ENCODE peak calls at places on chromosomes 3 and 15, in eight cellular contexts. O is GM23338, H is neural progenitor cell, M is mammary epithelial cell, S is IMR-90, W is OCI-LY7, Y is PC-3, F is HCT116. Z is an unnamed sample.

GRCh38 chr3:120429921-120430361 is 20.9 kb downstream of the FSTL1 start:
- DNase-seq in O (no peak), H (no peak), F (no peak), W (no peak), M (no peak), S (peak; percentile 78), Y (no peak), Z (no peak)

GRCh38 chr3:38475716-38476115 is 20.4 kb upstream of the EXOG start:
- DNase-seq in O (no peak), W (no peak), H (no peak), Y (no peak), S (no peak), M (no peak), F (no peak), Z (no peak)

GRCh38 chr3:150242220-150242938 is 165.7 kb upstream of the TSC22D2 start:
- DNase-seq in F (no peak), O (peak; percentile 68), H (no peak), W (no peak), M (no peak), Y (peak; percentile 52), S (peak; percentile 88), Z (no peak)

GRCh38 chr3:108100906-108101305 is 10.1 kb upstream of the CD47 start:
- DNase-seq in F (no peak), M (no peak), H (no peak), S (no peak), O (no peak), Y (no peak), W (peak; percentile 90), Z (peak; percentile 83)

GRCh38 chr3:66572938-66573710 is 72.3 kb upstream of the LRIG1 start:
- DNase-seq in O (peak; percentile 95), H (peak; percentile 86), F (peak; percentile 40), Y (no peak), S (no peak), W (peak; percentile 64), M (no peak), Z (no peak)

GRCh38 chr3:130850044-130850797 is 43.7 kb upstream of the ATP2C1 start:
- DNase-seq in H (no peak), O (no peak), M (peak; percentile 98), F (no peak), Y (peak; percentile 31), W (no peak), S (peak; percentile 46), Z (peak; percentile 97)

GRCh38 chr3:40720863-40721262 is 196.1 kb downstream of the ZNF621 start:
- DNase-seq in M (no peak), Y (no peak), O (no peak), S (no peak), H (peak; percentile 48), W (no peak), F (no peak), Z (no peak)

GRCh38 chr15:50685976-50686467 is 575 bp downstream of the TRPM7 start:
- DNase-seq in Y (peak; percentile 37), O (peak; percentile 75), F (no peak), S (peak; percentile 47), M (peak; percentile 72), H (peak; percentile 83), W (peak; percentile 66), Z (peak; percentile 85)

GRCh38 chr15:52120488-52120887 is 7.9 kb upstream of the BCL2L10 start:
- DNase-seq in W (no peak), S (no peak), M (no peak), O (no peak), H (no peak), Y (no peak), F (no peak), Z (no peak)

GRCh38 chr3:108090066-108090700 is 648 bp downstream of the CD47 start:
- DNase-seq in H (peak; percentile 48), S (peak; percentile 43), O (peak; percentile 75), M (peak; percentile 62), F (no peak), W (peak; percentile 54), Y (peak; percentile 34), Z (peak; percentile 64)

GRCh38 chr15:31461375-31461774 is 134.7 kb downstream of the KLF13 start:
- DNase-seq in H (no peak), W (no peak), Y (no peak), S (no peak), F (no peak), O (no peak), M (no peak), Z (no peak)

GRCh38 chr3:127337911-127338531 is 50.2 kb upstream of the PRR20G start:
- DNase-seq in H (peak; percentile 33), Y (no peak), O (peak; percentile 24), F (no peak), M (no peak), W (no peak), S (no peak), Z (no peak)

GRCh38 chr3:58106640-58107039 is 98.4 kb downstream of the FLNB start:
- DNase-seq in M (no peak), W (no peak), H (no peak), Y (no peak), O (no peak), F (no peak), S (no peak), Z (no peak)

GRCh38 chr15:74957301-74958035 is 896 bp upstream of the RPP25 start:
- DNase-seq in W (no peak), F (no peak), S (no peak), Y (no peak), O (peak; percentile 60), M (no peak), H (peak; percentile 49), Z (no peak)

GRCh38 chr3:67335813-67336212 is 318.6 kb downstream of the SUCLG2 start:
- DNase-seq in M (no peak), S (no peak), Y (no peak), H (no peak), W (no peak), O (no peak), F (no peak), Z (no peak)

GRCh38 chr3:44981220-44981619 is 5.2 kb downstream of the EXOSC7 start:
- DNase-seq in M (peak; percentile 66), S (peak; percentile 27), W (no peak), H (no peak), Y (peak; percentile 56), F (no peak), O (no peak), Z (no peak)

GRCh38 chr3:120198305-120198878 is 86.6 kb downstream of the GPR156 start:
- DNase-seq in F (peak; percentile 8), S (peak; percentile 41), M (peak; percentile 67), O (no peak), H (no peak), Y (peak; percentile 81), W (peak; percentile 13), Z (no peak)

GRCh38 chr3:179608931-179609720 is 4.5 kb downstream of the NDUFB5 start:
- DNase-seq in M (no peak), H (no peak), Y (no peak), F (no peak), O (no peak), W (peak; percentile 61), S (no peak), Z (peak; percentile 19)

GRCh38 chr3:41346698-41347097 is 147.4 kb downstream of the CTNNB1 start:
- DNase-seq in O (no peak), Y (peak; percentile 31), H (no peak), W (no peak), M (no peak), S (peak; percentile 25), F (no peak), Z (no peak)

GRCh38 chr15:68389041-68389930 is 42.7 kb downstream of the ITGA11 start:
- DNase-seq in M (no peak), W (no peak), O (peak; percentile 21), F (no peak), H (no peak), Y (no peak), S (no peak), Z (no peak)

GRCh38 chr15:72168833-72169232 is 28.8 kb downstream of the GRAMD2A start:
- DNase-seq in F (no peak), Y (no peak), O (no peak), M (no peak), H (no peak), W (no peak), S (no peak), Z (no peak)

GRCh38 chr3:129440648-129441190 is 695 bp downstream of the IFT122 start:
- DNase-seq in F (no peak), M (peak; percentile 16), S (no peak), O (no peak), H (no peak), W (no peak), Y (no peak), Z (peak; percentile 27)
- H2AFZ ChIP-seq in F (peak overlapping the region; percentile 6), M (peak overlapping the region; percentile 90), S (peak overlapping the region; percentile 97), O (peak overlapping the region; percentile 57), H (peak overlapping the region; percentile 90), W (peak overlapping the region; percentile 81), Y (peak overlapping the region; percentile 90), Z (peak overlapping the region; percentile 54)

GRCh38 chr3:197960694-197961581 is 921 bp downstream of the LMLN start:
- DNase-seq in W (no peak), Y (no peak), M (no peak), H (no peak), S (no peak), O (no peak), F (no peak), Z (no peak)

GRCh38 chr3:197957775-197958103 is 2.3 kb upstream of the LMLN start:
- DNase-seq in M (no peak), O (no peak), H (no peak), F (no peak), S (no peak), Y (no peak), W (no peak), Z (no peak)

GRCh38 chr3:197958346-197958745 is 1.7 kb upstream of the LMLN start:
- DNase-seq in O (no peak), W (no peak), Y (no peak), S (no peak), H (no peak), M (no peak), F (no peak), Z (no peak)

GRCh38 chr3:197959891-197960693 is at the start of gene LMLN:
- DNase-seq in M (peak; percentile 96), O (peak; percentile 96), H (peak; percentile 97), F (peak; percentile 92), W (peak; percentile 96), Y (peak; percentile 96), S (peak; percentile 94), Z (peak; percentile 99)

GRCh38 chr3:197959500-197959890 is 522 bp upstream of the LMLN start:
- DNase-seq in M (no peak), O (no peak), Y (no peak), F (no peak), S (no peak), W (no peak), H (no peak), Z (no peak)
- H2AFZ ChIP-seq in M (peak overlapping the region; percentile 86), O (peak overlapping the region; percentile 73), Y (peak overlapping the region; percentile 94), F (no peak overlapping the region), S (peak overlapping the region; percentile 96), W (peak overlapping the region; percentile 86), H (peak overlapping the region; percentile 44), Z (peak overlapping the region; percentile 69)

DNA sequence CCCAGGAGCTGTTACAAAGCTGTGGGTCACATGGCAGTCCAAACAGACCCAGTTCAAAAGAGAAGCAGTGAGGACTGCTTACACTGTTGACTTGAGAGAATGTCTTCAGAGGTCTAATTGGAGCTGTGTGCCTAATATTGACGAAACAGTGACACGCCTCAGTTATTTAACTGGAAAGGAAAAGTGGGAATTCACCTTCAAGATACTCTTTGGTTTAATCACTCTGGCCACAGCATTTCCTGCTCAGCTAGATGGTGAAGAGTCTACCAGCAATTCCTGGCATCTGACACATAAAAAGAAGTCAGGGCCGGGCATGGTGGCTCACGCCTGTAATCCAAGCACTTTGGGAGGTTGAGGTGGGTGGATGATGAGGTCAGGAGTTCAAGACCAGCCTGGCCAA is 326.4 kb downstream of the SV2B start:
- DNase-seq in O (no peak), F (no peak), W (no peak), Y (peak; percentile 19), M (peak; percentile 94), S (no peak), H (no peak), Z (no peak)
- H2AFZ ChIP-seq in O (no peak overlapping the region), F (no peak overlapping the region), W (no peak overlapping the region), Y (no peak overlapping the region), M (no peak overlapping the region), S (no peak overlapping the region), H (no peak overlapping the region), Z (no peak overlapping the region)

GRCh38 chr3:160402249-160403027 is 3.0 kb downstream of the SMC4 start:
- DNase-seq in W (no peak), H (no peak), S (no peak), M (no peak), O (no peak), Y (no peak), F (no peak), Z (peak; percentile 48)
- H2AFZ ChIP-seq in W (no peak overlapping the region), H (no peak overlapping the region), S (no peak overlapping the region), M (no peak overlapping the region), O (no peak overlapping the region), Y (no peak overlapping the region), F (no peak overlapping the region), Z (no peak overlapping the region)

Z was measured in MM.1S.